ENCODE peak calls at places on chromosome 3, in six cellular contexts. V, Q, B, Z, I and P are unnamed samples.

GRCh38 chr3:150106752-150107428 is 136.2 kb upstream of the PFN2 start:
- DNase-seq in I (no peak), B (no peak), V (no peak), Q (no peak), Z (no peak), P (peak; percentile 93)

GRCh38 chr3:9088431-9089353 is 125.4 kb upstream of the RAD18 start:
- DNase-seq in I (no peak), Z (no peak), Q (no peak), V (peak; percentile 73), B (no peak), P (no peak)

GRCh38 chr3:178482981-178483380 is 53.3 kb upstream of the KCNMB2 start:
- DNase-seq in I (no peak), Q (no peak), Z (no peak), V (no peak), B (no peak), P (no peak)

GRCh38 chr3:108090066-108090700 is 648 bp downstream of the CD47 start:
- DNase-seq in Q (peak; percentile 40), I (peak; percentile 86), Z (no peak), V (peak; percentile 23), B (peak; percentile 24), P (no peak)

GRCh38 chr3:126111566-126112475 is 27.9 kb upstream of the SLC41A3 start:
- DNase-seq in I (no peak), Z (no peak), B (no peak), V (no peak), Q (no peak), P (no peak)

GRCh38 chr3:158166223-158166622 is 56.3 kb downstream of the RSRC1 start:
- DNase-seq in Z (no peak), V (no peak), B (no peak), I (no peak), Q (no peak), P (no peak)

GRCh38 chr3:177833392-177833791 is 636.1 kb upstream of the TBL1XR1 start:
- DNase-seq in Q (no peak), Z (no peak), V (no peak), I (no peak), B (no peak), P (no peak)

GRCh38 chr3:58051196-58051595 is 43.0 kb downstream of the FLNB start:
- DNase-seq in Z (no peak), B (peak; percentile 50), I (no peak), V (peak; percentile 29), Q (no peak), P (peak; percentile 85)

GRCh38 chr3:46429671-46430070 is 22.6 kb downstream of the CCRL2 start:
- DNase-seq in B (no peak), Z (no peak), Q (no peak), V (no peak), I (no peak), P (no peak)

GRCh38 chr3:195548496-195548895 is 5.4 kb upstream of the PPP1R2 start:
- DNase-seq in Z (no peak), V (no peak), Q (no peak), B (no peak), I (no peak), P (no peak)

GRCh38 chr3:150149651-150150051 is 179.0 kb upstream of the PFN2 start:
- DNase-seq in Z (peak; percentile 71), V (no peak), B (no peak), I (no peak), Q (no peak), P (peak; percentile 79)

GRCh38 chr3:197001972-197002700 is 27.5 kb downstream of the MELTF start:
- DNase-seq in I (no peak), B (no peak), V (no peak), Z (peak; percentile 57), Q (no peak), P (no peak)

GRCh38 chr3:13015286-13016082 is 57.7 kb downstream of the IQSEC1 start:
- DNase-seq in Z (peak; percentile 72), I (peak; percentile 72), V (no peak), Q (peak; percentile 41), B (no peak), P (no peak)

GRCh38 chr3:32226875-32227500 is 11.5 kb upstream of the CMTM8 start:
- DNase-seq in V (no peak), I (no peak), Q (no peak), Z (no peak), B (no peak), P (peak; percentile 49)

GRCh38 chr3:49745986-49746385 is 22.2 kb upstream of the GMPPB start:
- DNase-seq in I (no peak), B (no peak), Q (no peak), V (no peak), Z (no peak), P (peak; percentile 13)

GRCh38 chr3:129439381-129439816 is 349 bp downstream of the MBD4 start:
- DNase-seq in V (peak; percentile 51), B (peak; percentile 32), I (peak; percentile 57), Q (peak; percentile 33), Z (peak; percentile 65), P (no peak)

GRCh38 chr3:119630562-119631329 is 29.6 kb downstream of the POPDC2 start:
- DNase-seq in B (no peak), V (no peak), I (no peak), Z (peak; percentile 74), Q (no peak), P (peak; percentile 43)

GRCh38 chr3:69368129-69368741 is 17.7 kb downstream of the FRMD4B start:
- DNase-seq in Q (no peak), Z (no peak), B (no peak), I (peak; percentile 38), V (no peak), P (no peak)

GRCh38 chr3:112002458-112002971 is 3.8 kb downstream of the TAGLN3 start:
- DNase-seq in Z (no peak), Q (no peak), B (no peak), V (no peak), I (no peak), P (peak; percentile 34)

GRCh38 chr3:23174426-23175039 is 28.6 kb upstream of the UBE2E2 start:
- DNase-seq in B (no peak), I (no peak), V (no peak), Z (no peak), Q (no peak), P (no peak)

GRCh38 chr3:53264718-53265117 is 8.9 kb upstream of the TKT start:
- DNase-seq in B (no peak), Z (peak; percentile 34), I (no peak), Q (no peak), V (peak; percentile 81), P (no peak)

GRCh38 chr3:154324919-154325318 is 632 bp upstream of the DHX36 start:
- DNase-seq in B (no peak), V (no peak), I (peak; percentile 20), Z (no peak), Q (no peak), P (no peak)

GRCh38 chr3:170076715-170077238 is 39.0 kb downstream of the GPR160 start:
- DNase-seq in V (no peak), B (no peak), I (no peak), Q (no peak), Z (no peak), P (peak; percentile 59)

GRCh38 chr3:154152741-154153140 is 31.6 kb downstream of the ARHGEF26 start:
- DNase-seq in V (no peak), I (no peak), Z (no peak), B (no peak), Q (no peak), P (no peak)

GRCh38 chr3:38455639-38456430 is 2.1 kb downstream of the ACVR2B start:
- DNase-seq in Q (no peak), B (no peak), V (no peak), I (no peak), Z (no peak), P (no peak)

GRCh38 chr3:67704322-67704721 is 49.9 kb upstream of the SUCLG2 start:
- DNase-seq in Z (no peak), V (no peak), B (no peak), Q (no peak), I (no peak), P (no peak)
- TF ChIP-seq CTCF in Z (no peak), V (no peak), B (no peak), Q (no peak), I (no peak), P (no peak)

GRCh38 chr3:117435481-117435880 is 725.9 kb downstream of the TUSC7 start:
- DNase-seq in Z (no peak), Q (no peak), V (no peak), I (no peak), B (no peak), P (no peak)

GRCh38 chr3:117441851-117442250 is 732.3 kb downstream of the TUSC7 start:
- DNase-seq in Z (no peak), Q (no peak), B (no peak), I (no peak), V (no peak), P (no peak)

GRCh38 chr3:117444175-117444574 is 734.6 kb downstream of the TUSC7 start:
- DNase-seq in Z (no peak), V (no peak), Q (no peak), B (no peak), I (no peak), P (no peak)

GRCh38 chr3:117443014-117443413 is 733.4 kb downstream of the TUSC7 start:
- DNase-seq in Z (no peak), Q (no peak), B (no peak), I (no peak), V (no peak), P (no peak)

DNA sequence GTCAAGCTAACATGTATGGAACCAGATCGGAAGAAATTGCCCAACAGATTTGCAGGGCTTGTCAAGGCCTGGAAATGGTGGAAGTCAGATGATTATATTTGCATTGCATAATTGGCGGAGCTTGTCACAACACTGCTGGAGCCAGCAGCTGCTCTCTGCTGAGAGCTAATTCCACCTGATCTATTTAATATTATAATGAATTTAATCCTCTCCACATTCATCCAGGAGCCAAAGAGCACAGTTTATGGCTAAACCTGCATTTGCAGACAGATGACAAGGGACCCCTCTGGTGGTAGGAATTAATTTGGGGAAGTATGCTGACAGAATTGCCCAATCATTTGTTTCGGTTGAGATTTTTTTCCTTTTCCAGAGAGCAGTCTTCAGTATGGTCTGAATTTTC is 730.2 kb downstream of the TUSC7 start:
- DNase-seq in Z (no peak), V (peak; percentile 34), I (no peak), Q (no peak), B (peak; percentile 37), P (no peak)
- TF ChIP-seq CTCF in Z (peak; percentile 10), V (peak; percentile 73), I (no peak), Q (no peak), B (peak; percentile 29), P (peak; percentile 14)

DNA sequence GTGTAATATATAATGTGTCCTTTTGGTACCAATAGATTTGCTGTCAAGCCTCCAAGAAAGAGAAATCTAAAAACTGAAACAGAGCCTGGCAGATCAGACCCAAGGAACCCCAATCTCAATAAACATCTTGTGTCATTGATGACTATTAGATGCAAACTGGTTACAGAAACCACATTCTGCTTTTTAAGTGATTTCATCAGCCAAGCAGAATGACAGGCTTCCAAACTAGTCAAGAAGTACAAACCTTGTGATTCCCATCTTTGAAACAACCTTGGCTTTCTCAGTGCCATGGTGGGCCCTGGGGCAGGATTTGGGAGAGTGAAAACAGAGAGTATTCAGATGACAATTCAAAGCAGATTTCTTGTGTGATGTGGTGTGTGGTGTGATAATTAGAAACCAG is 45.6 kb upstream of the STRIT1 start:
- DNase-seq in Q (no peak), V (no peak), B (no peak), Z (no peak), I (no peak), P (no peak)
- TF ChIP-seq CTCF in Q (no peak), V (no peak), B (no peak), Z (no peak), I (no peak), P (no peak)

DNA sequence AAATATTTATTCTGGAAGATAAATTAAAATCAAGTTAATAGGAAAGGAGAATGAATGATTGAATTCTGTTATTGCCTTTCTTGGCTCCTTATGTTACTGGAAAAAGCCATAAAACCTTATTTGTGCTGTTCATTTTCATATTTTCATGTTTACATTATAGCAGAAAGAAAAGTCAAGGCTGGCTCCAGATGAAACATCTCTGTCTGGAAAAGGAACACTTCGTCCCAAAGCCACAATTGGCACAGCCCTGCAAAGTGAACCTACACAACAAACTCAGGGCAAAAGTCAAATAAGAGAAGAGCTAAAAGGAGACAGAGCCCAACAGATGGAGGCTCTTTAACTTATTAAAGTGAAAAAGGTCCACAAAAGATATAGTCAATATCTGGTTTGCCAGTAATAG is 73.4 kb downstream of the GTPBP8 start:
- DNase-seq in Z (no peak), V (no peak), Q (no peak), B (no peak), I (no peak), P (no peak)
- TF ChIP-seq CTCF in Z (no peak), V (no peak), Q (no peak), B (no peak), I (no peak), P (no peak)